ENCODE peak calls at places on chromosomes 2 and 18, in five cellular contexts. A is stomach, G is heart right ventricle, I is epithelial cell of esophagus, O is H9. X is an unnamed sample.

GRCh38 chr18:73880387-73880786 is 267.2 kb downstream of the FBXO15 start:
- DNase-seq in A (no peak), G (no peak), I (no peak), O (no peak), X (no peak)

GRCh38 chr2:173286153-173286809 is 68.4 kb upstream of the CDCA7 start:
- DNase-seq in A (no peak), G (no peak), I (no peak), O (no peak), X (no peak)

GRCh38 chr2:242004223-242004901 is 134.8 kb downstream of the RTP5 start:
- DNase-seq in A (no peak), G (no peak), I (no peak), O (no peak), X (no peak)

GRCh38 chr2:231411871-231412615 is 16.5 kb downstream of the B3GNT7 start:
- DNase-seq in A (peak), G (peak), I (peak), O (peak), X (peak)

GRCh38 chr18:32049393-32050161 is 31.0 kb downstream of the RNF125 start:
- DNase-seq in A (peak), G (peak), I (peak), O (no peak), X (no peak)

GRCh38 chr18:62846334-62846733 is 131.0 kb downstream of the PHLPP1 start:
- DNase-seq in A (no peak), G (no peak), I (no peak), O (no peak), X (no peak)

GRCh38 chr2:157874997-157875719 is 972 bp downstream of the ACVR1 start:
- DNase-seq in A (no peak), G (peak), I (peak), O (peak), X (no peak)

GRCh38 chr2:228102949-228103348 is 78.5 kb downstream of the SPHKAP start:
- DNase-seq in A (no peak), G (no peak), I (peak), O (no peak), X (no peak)

GRCh38 chr2:144426355-144426754 is 93.6 kb downstream of the ZEB2 start:
- DNase-seq in A (no peak), G (no peak), I (no peak), O (no peak), X (no peak)

GRCh38 chr2:234368861-234369261 is 128.0 kb downstream of the ARL4C start:
- DNase-seq in A (no peak), G (no peak), I (peak), O (no peak), X (no peak)

GRCh38 chr2:68936889-68937288 is 15.8 kb downstream of the GKN2 start:
- DNase-seq in A (no peak), G (no peak), I (peak), O (no peak), X (no peak)

GRCh38 chr2:232898592-232899541 is 28.8 kb downstream of the SNORC start:
- DNase-seq in A (peak), G (no peak), I (peak), O (no peak), X (no peak)

GRCh38 chr2:177315303-177315887 is 50.9 kb upstream of the NFE2L2 start:
- DNase-seq in A (no peak), G (no peak), I (peak), O (peak), X (no peak)
- TF ChIP-seq CTCF in A (no peak), G (no peak), I (no peak), O (no peak), X (no peak)

DNA sequence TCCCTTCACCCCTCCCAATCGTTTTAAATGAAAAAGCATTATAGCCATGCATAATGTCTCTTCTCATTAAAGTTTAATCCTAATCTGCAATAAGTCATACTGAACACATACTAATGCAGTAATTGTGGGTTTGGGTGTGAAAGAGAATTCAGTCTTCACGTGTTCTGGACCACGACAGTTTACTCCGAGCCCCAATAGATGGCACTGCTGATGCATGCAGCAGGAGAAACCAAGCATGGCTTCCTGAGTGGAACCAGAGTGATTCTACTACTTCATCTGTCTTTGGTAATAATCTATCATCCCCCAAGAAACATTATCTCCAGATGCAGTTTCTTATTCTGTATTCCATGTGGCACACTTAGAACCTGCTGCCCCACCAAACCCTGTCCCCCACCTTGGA is 47.0 kb upstream of the LAMA1 start:
- DNase-seq in A (no peak), G (no peak), I (peak), O (no peak), X (no peak)
- TF ChIP-seq CTCF in A (no peak), G (no peak), I (peak), O (peak), X (peak)

GRCh38 chr2:170235860-170236638 is 58.1 kb downstream of the MYO3B start:
- DNase-seq in A (no peak), G (no peak), I (peak), O (peak), X (peak)
- TF ChIP-seq CTCF in A (no peak), G (peak), I (peak), O (peak), X (peak)

DNA sequence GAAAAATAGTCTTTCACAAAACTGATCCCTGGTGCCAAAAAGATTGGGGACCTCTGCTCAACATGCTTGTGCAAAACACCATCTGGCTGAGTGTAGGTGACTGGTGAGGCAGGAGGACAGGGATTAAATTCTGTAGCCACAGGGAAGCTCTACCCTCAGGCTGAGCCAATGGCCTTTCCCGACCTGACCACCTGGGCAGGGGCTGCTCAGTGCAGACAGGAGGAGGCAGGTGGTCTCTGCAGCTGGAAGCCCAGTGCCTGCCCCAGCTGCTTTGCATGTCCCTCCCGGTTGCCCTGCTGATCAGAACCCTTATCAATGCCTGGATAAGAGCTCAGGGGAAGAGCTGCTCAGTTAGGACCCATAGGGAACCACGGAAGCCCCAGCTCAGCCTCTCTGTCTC is 235.3 kb downstream of the ANKRD36 start:
- DNase-seq in A (no peak), G (no peak), I (no peak), O (peak), X (no peak)
- TF ChIP-seq CTCF in A (no peak), G (no peak), I (no peak), O (no peak), X (no peak)

GRCh38 chr2:46925444-46926351 is 10.1 kb upstream of the MCFD2 start:
- DNase-seq in A (no peak), G (no peak), I (peak), O (no peak), X (no peak)
- TF ChIP-seq CTCF in A (no peak), G (no peak), I (no peak), O (no peak), X (no peak)

GRCh38 chr2:146317959-146318358 is 1526.9 kb upstream of the ACVR2A start:
- DNase-seq in A (no peak), G (no peak), I (peak), O (no peak), X (no peak)

DNA sequence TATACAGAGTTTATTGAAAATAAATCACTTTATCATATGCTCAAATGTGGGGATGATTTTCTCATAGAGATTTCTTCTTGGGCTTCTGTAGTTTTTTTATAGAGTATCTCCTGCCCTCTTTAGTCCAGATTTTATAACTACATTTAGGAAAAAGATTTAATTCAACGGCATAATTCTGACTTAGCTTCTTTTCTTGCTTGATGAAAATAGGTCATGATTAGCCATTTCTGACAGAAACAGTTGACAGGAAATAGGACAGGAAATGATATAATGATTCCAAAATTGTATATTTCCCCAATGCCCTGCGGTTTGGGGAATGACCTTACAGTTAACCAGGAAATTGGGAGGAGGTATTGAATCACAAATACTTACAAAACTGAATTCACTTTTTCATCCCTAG is 1531.9 kb upstream of the ACVR2A start:
- DNase-seq in A (no peak), G (no peak), I (peak), O (no peak), X (no peak)
- TF ChIP-seq CTCF in A (no peak), G (no peak), I (no peak), O (peak), X (peak)

GRCh38 chr18:34493566-34494358 is 216.3 kb upstream of the DTNA start:
- DNase-seq in A (no peak), G (peak), I (peak), O (peak), X (peak)
- TF ChIP-seq CTCF in A (no peak), G (no peak), I (no peak), O (no peak), X (no peak)

GRCh38 chr2:30026091-30027055 is 105.0 kb upstream of the ALK start:
- DNase-seq in A (peak), G (peak), I (peak), O (peak), X (peak)
- TF ChIP-seq CTCF in A (peak), G (peak), I (peak), O (peak), X (peak)

DNA sequence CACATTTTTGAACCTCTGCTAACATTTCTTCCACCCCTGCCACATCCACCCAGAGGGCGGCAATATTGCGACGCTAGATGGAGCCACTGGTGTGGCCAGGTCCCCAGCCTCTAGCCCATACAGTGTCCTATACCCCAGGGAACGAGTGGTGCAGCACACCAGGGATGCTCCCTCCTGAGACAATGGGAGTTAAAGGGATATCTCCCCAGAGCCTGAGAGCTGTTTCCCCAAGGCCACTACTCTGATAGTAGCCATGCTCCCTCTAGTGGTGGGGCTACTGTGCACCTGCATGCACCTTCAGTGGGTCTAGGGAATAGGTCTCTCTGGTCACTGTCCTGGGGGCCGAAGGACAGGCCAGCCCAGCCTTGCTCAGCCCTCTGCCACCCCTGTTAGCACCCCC is 336.4 kb upstream of the FSHR start:
- DNase-seq in A (peak), G (no peak), I (peak), O (peak), X (no peak)
- TF ChIP-seq CTCF in A (peak), G (no peak), I (peak), O (peak), X (peak)

DNA sequence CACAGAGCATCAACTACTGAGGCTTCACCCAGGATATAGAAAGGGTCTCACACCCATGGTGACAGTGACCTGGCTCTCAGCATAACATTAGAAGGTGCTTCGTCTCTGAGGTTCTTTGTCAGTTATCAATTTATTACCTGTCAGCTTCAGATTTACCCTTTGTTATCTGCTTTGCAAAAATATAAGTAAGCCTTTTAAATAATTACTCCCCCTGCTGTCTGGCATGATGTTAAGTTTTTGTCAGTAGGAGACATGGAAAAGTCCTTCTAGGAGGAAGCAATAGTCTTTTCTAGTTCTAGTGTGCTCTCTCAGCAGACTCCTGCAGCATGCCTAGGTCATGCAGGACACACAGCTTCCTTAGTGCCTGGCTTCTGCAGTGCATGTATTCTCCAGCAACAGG is 149.9 kb downstream of the RDH14 start:
- DNase-seq in A (no peak), G (no peak), I (no peak), O (no peak), X (no peak)
- TF ChIP-seq CTCF in A (no peak), G (no peak), I (peak), O (no peak), X (no peak)

X was measured in neural crest cell.